ENCODE peak calls at places on chromosomes 3 and 15, in seven cellular contexts. W is GM23338, A is AG09309, T is breast epithelium, O is ascending aorta, M is osteocyte, H is WTC11. R is an unnamed sample.
A peak's percentile ranks its signal among the peaks of the same experiment; 100 is the strongest.

GRCh38 chr15:88315221-88315878 is 58.8 kb upstream of the NTRK3 start:
- DNase-seq in W (no peak), A (no peak), T (no peak), O (no peak), M (no peak), H (no peak), R (no peak)

GRCh38 chr15:68526269-68526668 is 52.5 kb upstream of the CORO2B start:
- DNase-seq in W (no peak), A (peak; percentile 53), T (no peak), O (no peak), M (no peak), H (no peak), R (no peak)

GRCh38 chr15:80695099-80695910 is at the start of gene ABHD17C:
- DNase-seq in W (peak; percentile 68), A (no peak), T (peak; percentile 18), O (peak; percentile 69), M (peak; percentile 88), H (peak; percentile 58), R (peak; percentile 73)

GRCh38 chr3:149638401-149639092 is 19.3 kb downstream of the WWTR1 start:
- DNase-seq in W (no peak), A (no peak), T (no peak), O (no peak), M (no peak), H (no peak), R (no peak)

GRCh38 chr15:35764661-35765519 is 218.9 kb upstream of the DPH6 start:
- DNase-seq in W (no peak), A (no peak), T (no peak), O (no peak), M (no peak), H (no peak), R (no peak)

GRCh38 chr3:172595648-172596393 is 72.6 kb upstream of the TNFSF10 start:
- DNase-seq in W (peak; percentile 74), A (peak; percentile 29), T (no peak), O (peak; percentile 67), M (no peak), H (no peak), R (peak; percentile 9)

GRCh38 chr3:22012471-22012870 is 261.5 kb upstream of the ZNF385D start:
- DNase-seq in W (no peak), A (no peak), T (no peak), O (no peak), M (no peak), H (no peak), R (no peak)

GRCh38 chr3:142053835-142054234 is 95.5 kb downstream of the TFDP2 start:
- DNase-seq in W (no peak), A (no peak), T (no peak), O (no peak), M (no peak), H (no peak), R (no peak)

GRCh38 chr15:65724479-65724878 is 67.6 kb downstream of the DENND4A start:
- DNase-seq in W (no peak), A (no peak), T (no peak), O (no peak), M (no peak), H (no peak), R (no peak)

GRCh38 chr15:77874071-77874470 is 203.4 kb downstream of the TBC1D2B start:
- DNase-seq in W (no peak), A (no peak), T (no peak), O (no peak), M (no peak), H (no peak), R (no peak)

GRCh38 chr15:48505067-48505466 is 140.4 kb downstream of the FBN1 start:
- DNase-seq in W (no peak), A (no peak), T (no peak), O (no peak), M (no peak), H (no peak), R (no peak)

GRCh38 chr15:56176996-56177395 is 66.7 kb downstream of the RFX7 start:
- DNase-seq in W (no peak), A (no peak), T (no peak), O (no peak), M (no peak), H (no peak), R (no peak)

GRCh38 chr3:122563717-122564025 is 429 bp downstream of the PARP9 start:
- DNase-seq in W (no peak), A (no peak), T (no peak), O (no peak), M (no peak), H (no peak), R (no peak)

GRCh38 chr3:69240651-69241578 is 118.5 kb upstream of the LMOD3 start:
- DNase-seq in W (peak; percentile 33), A (no peak), T (no peak), O (no peak), M (no peak), H (no peak), R (no peak)

GRCh38 chr15:78308422-78309021 is 9.1 kb upstream of the SKIC8 start:
- DNase-seq in W (peak; percentile 94), A (no peak), T (peak; percentile 26), O (no peak), M (peak; percentile 92), H (peak; percentile 95), R (peak; percentile 89)

GRCh38 chr3:35639251-35640185 is at the start of gene ARPP21:
- DNase-seq in W (peak; percentile 57), A (no peak), T (no peak), O (peak; percentile 62), M (no peak), H (peak; percentile 46), R (peak; percentile 64)

GRCh38 chr3:42742688-42743087 is 30.4 kb downstream of the CCDC13 start:
- DNase-seq in W (no peak), A (no peak), T (peak; percentile 11), O (no peak), M (peak; percentile 76), H (no peak), R (no peak)

GRCh38 chr15:39304201-39304841 is 276.6 kb upstream of the THBS1 start:
- DNase-seq in W (no peak), A (peak; percentile 99), T (no peak), O (no peak), M (no peak), H (no peak), R (no peak)

GRCh38 chr3:69119681-69120080 is 2.7 kb downstream of the LMOD3 start:
- DNase-seq in W (no peak), A (no peak), T (no peak), O (no peak), M (no peak), H (no peak), R (no peak)

GRCh38 chr3:49966233-49966942 is 26.4 kb downstream of the RBM6 start:
- DNase-seq in W (no peak), A (no peak), T (no peak), O (no peak), M (no peak), H (no peak), R (no peak)

GRCh38 chr3:67529915-67530314 is 124.5 kb downstream of the SUCLG2 start:
- DNase-seq in W (no peak), A (no peak), T (no peak), O (no peak), M (no peak), H (no peak), R (no peak)

GRCh38 chr3:147297756-147298155 is 108.6 kb downstream of the ZIC4 start:
- DNase-seq in W (no peak), A (no peak), T (no peak), O (no peak), M (no peak), H (no peak), R (no peak)

GRCh38 chr3:84943379-84943778 is 15.4 kb upstream of the CADM2 start:
- DNase-seq in W (peak; percentile 56), A (no peak), T (no peak), O (no peak), M (no peak), H (no peak), R (no peak)
- TF ChIP-seq CTCF in W (peak; percentile 66), A (no peak), T (no peak), O (no peak), M (no peak), H (peak; percentile 27), R (peak; percentile 44)

GRCh38 chr3:150843241-150843640 is 62.0 kb downstream of the MINDY4B start:
- DNase-seq in W (no peak), A (no peak), T (no peak), O (no peak), M (no peak), H (no peak), R (no peak)

GRCh38 chr3:150848864-150849263 is 56.4 kb downstream of the MINDY4B start:
- DNase-seq in W (no peak), A (no peak), T (no peak), O (no peak), M (no peak), H (no peak), R (no peak)

GRCh38 chr3:150847433-150847832 is 57.8 kb downstream of the MINDY4B start:
- DNase-seq in W (no peak), A (no peak), T (no peak), O (no peak), M (no peak), H (no peak), R (no peak)

GRCh38 chr3:150840733-150841515 is 64.3 kb downstream of the MINDY4B start:
- DNase-seq in W (peak; percentile 24), A (no peak), T (no peak), O (no peak), M (no peak), H (no peak), R (no peak)

DNA sequence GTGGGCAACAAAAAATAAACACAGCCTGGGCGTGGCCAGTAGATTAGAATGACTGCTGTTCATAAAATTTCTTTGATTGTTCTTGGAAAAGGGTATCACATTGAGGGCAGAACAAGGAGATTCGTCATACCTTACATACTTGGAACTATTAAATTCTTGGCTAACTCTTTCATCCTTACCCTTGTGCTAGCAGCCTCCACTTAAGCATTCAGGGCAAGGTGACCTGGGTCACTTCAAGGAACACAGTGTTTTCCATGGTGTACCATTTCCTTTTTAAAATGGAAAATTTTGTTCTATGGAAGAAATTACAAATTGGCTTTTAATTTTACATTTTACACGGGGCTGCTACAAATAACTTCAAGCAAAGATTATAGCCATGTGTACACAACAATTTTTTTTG is 60.8 kb downstream of the MINDY4B start:
- DNase-seq in W (no peak), A (no peak), T (no peak), O (no peak), M (no peak), H (no peak), R (no peak)
- TF ChIP-seq CTCF in W (no peak), A (no peak), T (no peak), O (no peak), M (no peak), H (no peak), R (no peak)

GRCh38 chr3:8767667-8768363 is 1.6 kb downstream of the OXTR start:
- DNase-seq in W (peak; percentile 84), A (no peak), T (peak; percentile 55), O (peak; percentile 55), M (peak; percentile 80), H (peak; percentile 70), R (peak; percentile 71)
- TF ChIP-seq CTCF in W (peak; percentile 52), A (peak; percentile 10), T (no peak), O (no peak), M (no peak), H (no peak), R (no peak)

DNA sequence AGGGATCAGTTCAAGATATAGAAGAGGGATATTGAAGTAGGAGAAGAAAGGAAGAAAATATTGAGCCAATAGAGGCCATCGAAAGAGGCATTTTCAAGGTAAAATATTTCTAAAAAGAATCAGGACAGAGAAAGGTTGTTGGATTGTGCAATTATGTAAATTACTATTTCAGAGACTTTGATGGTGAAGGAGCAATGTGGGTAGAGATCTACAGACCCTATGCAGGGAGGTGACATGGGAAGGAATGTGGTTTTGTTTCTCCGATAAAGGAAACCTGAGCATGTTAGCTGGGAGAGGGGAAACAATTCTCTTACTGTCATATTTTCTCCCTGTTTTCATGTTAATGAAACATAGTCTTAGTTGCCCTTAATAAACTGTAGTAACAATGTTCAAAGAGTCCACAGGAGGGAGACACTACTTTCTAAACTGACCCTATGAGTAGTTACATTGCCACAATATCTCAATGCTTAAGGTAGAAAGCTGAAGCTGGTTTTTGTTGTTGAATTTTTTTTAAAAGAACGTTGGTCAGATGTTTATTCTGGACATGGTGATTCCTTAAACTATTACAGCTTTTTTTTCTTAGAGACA is 133.3 kb downstream of the GRM7 start:
- DNase-seq in W (peak; percentile 16), A (no peak), T (no peak), O (no peak), M (no peak), H (no peak), R (no peak)
- TF ChIP-seq CTCF in W (peak; percentile 21), A (no peak), T (peak; percentile 26), O (no peak), M (no peak), H (no peak), R (peak; percentile 14)